ENCODE peak calls at places on chromosomes 3 and 15, in eight cellular contexts. M, Y, N, C, F, K, G and E are unnamed samples.

GRCh38 chr3:137709011-137709601 is 55.0 kb upstream of the SOX14 start:
- DNase-seq in M (peak), Y (no peak), N (peak), C (no peak), F (no peak), K (peak), G (peak), E (no peak)

GRCh38 chr3:37997791-37998370 is 7.3 kb downstream of the VILL start:
- DNase-seq in M (no peak), Y (no peak), N (no peak), C (peak), F (peak), K (no peak), G (no peak), E (no peak)

GRCh38 chr15:33074942-33075341 is 119.6 kb downstream of the FMN1 start:
- DNase-seq in M (no peak), Y (no peak), N (peak), C (no peak), F (no peak), K (peak), G (no peak), E (no peak)

GRCh38 chr3:154274345-154274744 is 49.9 kb downstream of the DHX36 start:
- DNase-seq in M (no peak), Y (no peak), N (no peak), C (no peak), F (no peak), K (no peak), G (no peak), E (no peak)

GRCh38 chr3:103083848-103084631 is 649.2 kb downstream of the ZPLD1 start:
- DNase-seq in M (no peak), Y (no peak), N (peak), C (no peak), F (no peak), K (no peak), G (no peak), E (no peak)

GRCh38 chr15:45279024-45279697 is 27.1 kb downstream of the SLC28A2 start:
- DNase-seq in M (peak), Y (peak), N (peak), C (peak), F (peak), K (peak), G (peak), E (peak)

GRCh38 chr3:35635931-35636683 is 3.2 kb upstream of the ARPP21 start:
- DNase-seq in M (no peak), Y (no peak), N (no peak), C (no peak), F (no peak), K (no peak), G (no peak), E (no peak)

GRCh38 chr3:185070491-185071335 is 82.1 kb downstream of the C3orf70 start:
- DNase-seq in M (no peak), Y (no peak), N (no peak), C (no peak), F (no peak), K (peak), G (peak), E (peak)